ENCODE peak calls at places on chromosomes 2 and 18, in six cellular contexts. One of them, this sample, is unnamed.

GRCh38 chr2:1969701-1970015 is 225.3 kb upstream of the PXDN start:
- DNase-seq in hepatocyte: no peak
- DNase-seq in endothelial cell of umbilical vein: no peak
- DNase-seq in PC-9: no peak
- DNase-seq in neural progenitor cell: no peak
- DNase-seq in K562: no peak
- DNase-seq in this sample: no peak

GRCh38 chr2:147045113-147045512 is 799.7 kb upstream of the ACVR2A start:
- DNase-seq in K562: peak; percentile 8
- DNase-seq in PC-9: no peak
- DNase-seq in hepatocyte: peak; percentile 63
- DNase-seq in endothelial cell of umbilical vein: peak; percentile 47
- DNase-seq in neural progenitor cell: peak; percentile 81
- DNase-seq in this sample: peak; percentile 69

GRCh38 chr2:122157158-122157557 is 401.7 kb downstream of the TSN start:
- DNase-seq in hepatocyte: no peak
- DNase-seq in neural progenitor cell: no peak
- DNase-seq in endothelial cell of umbilical vein: no peak
- DNase-seq in K562: no peak
- DNase-seq in PC-9: no peak
- DNase-seq in this sample: no peak

GRCh38 chr2:152098798-152099654 is at the start of gene CACNB4:
- DNase-seq in PC-9: no peak
- DNase-seq in neural progenitor cell: peak; percentile 66
- DNase-seq in K562: peak; percentile 18
- DNase-seq in endothelial cell of umbilical vein: peak; percentile 16
- DNase-seq in hepatocyte: peak; percentile 39
- DNase-seq in this sample: no peak

GRCh38 chr18:72612894-72613537 is 68.9 kb upstream of the CBLN2 start:
- DNase-seq in endothelial cell of umbilical vein: no peak
- DNase-seq in PC-9: no peak
- DNase-seq in neural progenitor cell: no peak
- DNase-seq in K562: no peak
- DNase-seq in hepatocyte: no peak
- DNase-seq in this sample: no peak

GRCh38 chr2:6777626-6778025 is 88.1 kb downstream of the CMPK2 start:
- DNase-seq in neural progenitor cell: no peak
- DNase-seq in endothelial cell of umbilical vein: no peak
- DNase-seq in K562: no peak
- DNase-seq in hepatocyte: no peak
- DNase-seq in PC-9: no peak
- DNase-seq in this sample: no peak

GRCh38 chr2:31387850-31388249 is 26.7 kb downstream of the XDH start:
- DNase-seq in K562: no peak
- DNase-seq in PC-9: no peak
- DNase-seq in hepatocyte: no peak
- DNase-seq in endothelial cell of umbilical vein: no peak
- DNase-seq in neural progenitor cell: peak; percentile 17
- DNase-seq in this sample: no peak

GRCh38 chr2:162890690-162891311 is 52.2 kb upstream of the KCNH7 start:
- DNase-seq in PC-9: peak; percentile 37
- DNase-seq in endothelial cell of umbilical vein: peak; percentile 65
- DNase-seq in hepatocyte: peak; percentile 65
- DNase-seq in K562: peak; percentile 42
- DNase-seq in neural progenitor cell: peak; percentile 73
- DNase-seq in this sample: peak; percentile 57

GRCh38 chr2:49210191-49210590 is 55.9 kb upstream of the FSHR start:
- DNase-seq in K562: no peak
- DNase-seq in neural progenitor cell: peak; percentile 43
- DNase-seq in PC-9: no peak
- DNase-seq in endothelial cell of umbilical vein: no peak
- DNase-seq in hepatocyte: peak; percentile 17
- DNase-seq in this sample: no peak

GRCh38 chr2:128640166-128640846 is 321.6 kb upstream of the HS6ST1 start:
- DNase-seq in PC-9: no peak
- DNase-seq in neural progenitor cell: no peak
- DNase-seq in K562: no peak
- DNase-seq in endothelial cell of umbilical vein: no peak
- DNase-seq in hepatocyte: no peak
- DNase-seq in this sample: no peak

GRCh38 chr2:46645681-46646162 is 166.4 kb downstream of the TMEM247 start:
- DNase-seq in K562: no peak
- DNase-seq in endothelial cell of umbilical vein: no peak
- DNase-seq in PC-9: peak; percentile 68
- DNase-seq in neural progenitor cell: no peak
- DNase-seq in hepatocyte: peak; percentile 65
- DNase-seq in this sample: peak; percentile 89

GRCh38 chr2:179910735-179911113 is 49.3 kb upstream of the ZNF385B start:
- DNase-seq in endothelial cell of umbilical vein: no peak
- DNase-seq in neural progenitor cell: no peak
- DNase-seq in PC-9: no peak
- DNase-seq in hepatocyte: no peak
- DNase-seq in K562: no peak
- DNase-seq in this sample: no peak

GRCh38 chr2:120820263-120820884 is 84.7 kb downstream of the GLI2 start:
- DNase-seq in K562: no peak
- DNase-seq in neural progenitor cell: peak; percentile 73
- DNase-seq in hepatocyte: peak; percentile 77
- DNase-seq in endothelial cell of umbilical vein: no peak
- DNase-seq in PC-9: no peak
- DNase-seq in this sample: no peak

GRCh38 chr2:236165491-236166156 is 2.6 kb downstream of the GBX2 start:
- DNase-seq in neural progenitor cell: no peak
- DNase-seq in endothelial cell of umbilical vein: no peak
- DNase-seq in K562: no peak
- DNase-seq in PC-9: no peak
- DNase-seq in hepatocyte: no peak
- DNase-seq in this sample: no peak

GRCh38 chr2:222651721-222652420 is 4.0 kb downstream of the FARSB start:
- DNase-seq in endothelial cell of umbilical vein: no peak
- DNase-seq in hepatocyte: no peak
- DNase-seq in K562: no peak
- DNase-seq in PC-9: no peak
- DNase-seq in neural progenitor cell: no peak
- DNase-seq in this sample: no peak

GRCh38 chr2:132252191-132252893 is 90.6 kb upstream of the ANKRD30BL start:
- DNase-seq in hepatocyte: no peak
- DNase-seq in K562: no peak
- DNase-seq in endothelial cell of umbilical vein: no peak
- DNase-seq in neural progenitor cell: no peak
- DNase-seq in PC-9: no peak
- DNase-seq in this sample: no peak

GRCh38 chr2:71888741-71889445 is 258.8 kb downstream of the CYP26B1 start:
- DNase-seq in neural progenitor cell: no peak
- DNase-seq in endothelial cell of umbilical vein: no peak
- DNase-seq in PC-9: no peak
- DNase-seq in hepatocyte: no peak
- DNase-seq in K562: no peak
- DNase-seq in this sample: no peak

GRCh38 chr2:66111706-66112105 is 323.2 kb upstream of the MEIS1 start:
- DNase-seq in K562: no peak
- DNase-seq in hepatocyte: no peak
- DNase-seq in neural progenitor cell: no peak
- DNase-seq in endothelial cell of umbilical vein: no peak
- DNase-seq in PC-9: no peak
- DNase-seq in this sample: no peak

GRCh38 chr2:239399404-239399999 is 1.3 kb downstream of the HDAC4 start:
- DNase-seq in hepatocyte: peak; percentile 71
- DNase-seq in PC-9: no peak
- DNase-seq in K562: no peak
- DNase-seq in endothelial cell of umbilical vein: peak; percentile 36
- DNase-seq in neural progenitor cell: peak; percentile 54
- DNase-seq in this sample: peak; percentile 17

GRCh38 chr18:12630136-12630535 is 27.8 kb downstream of the SPIRE1 start:
- DNase-seq in neural progenitor cell: no peak
- DNase-seq in hepatocyte: no peak
- DNase-seq in endothelial cell of umbilical vein: no peak
- DNase-seq in PC-9: no peak
- DNase-seq in K562: no peak
- DNase-seq in this sample: peak; percentile 10

GRCh38 chr18:59150236-59150635 is 10.6 kb downstream of the SEC11C start:
- DNase-seq in neural progenitor cell: no peak
- DNase-seq in PC-9: no peak
- DNase-seq in K562: no peak
- DNase-seq in hepatocyte: no peak
- DNase-seq in endothelial cell of umbilical vein: no peak
- DNase-seq in this sample: no peak

GRCh38 chr18:11081009-11081532 is 68.3 kb downstream of the PIEZO2 start:
- DNase-seq in neural progenitor cell: no peak
- DNase-seq in PC-9: no peak
- DNase-seq in endothelial cell of umbilical vein: no peak
- DNase-seq in hepatocyte: no peak
- DNase-seq in K562: no peak
- DNase-seq in this sample: no peak
- TF ChIP-seq EZH2 in neural progenitor cell: no peak
- TF ChIP-seq EZH2 in PC-9: no peak
- TF ChIP-seq EZH2 in endothelial cell of umbilical vein: no peak
- TF ChIP-seq EZH2 in hepatocyte: no peak
- TF ChIP-seq EZH2 in K562: no peak
- TF ChIP-seq EZH2 in this sample: no peak

DNA sequence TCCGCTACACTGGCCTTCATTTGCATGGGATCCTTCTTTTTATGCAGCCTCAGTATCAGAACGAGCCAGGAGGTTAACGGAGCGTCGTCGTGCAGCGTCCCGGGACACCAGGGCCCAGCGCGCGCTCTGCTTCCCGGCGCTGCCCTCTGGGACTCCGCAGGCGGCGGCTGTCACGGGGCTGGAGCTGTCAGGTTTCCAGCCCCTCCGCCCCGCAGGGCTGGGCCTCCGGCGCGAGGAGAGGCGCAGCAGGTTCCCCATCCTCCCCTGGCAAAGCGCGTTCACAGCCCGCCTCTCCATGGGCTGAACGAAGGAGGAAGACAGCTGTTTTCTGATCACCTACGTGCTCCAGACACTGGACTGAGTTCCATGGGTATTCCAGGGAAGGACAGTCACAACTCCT is 12.5 kb upstream of the PAX8 start:
- DNase-seq in K562: no peak
- DNase-seq in hepatocyte: peak; percentile 51
- DNase-seq in neural progenitor cell: peak; percentile 67
- DNase-seq in endothelial cell of umbilical vein: no peak
- DNase-seq in PC-9: no peak
- DNase-seq in this sample: no peak
- TF ChIP-seq EZH2 in K562: no peak
- TF ChIP-seq EZH2 in hepatocyte: no peak
- TF ChIP-seq EZH2 in neural progenitor cell: no peak
- TF ChIP-seq EZH2 in endothelial cell of umbilical vein: no peak
- TF ChIP-seq EZH2 in PC-9: no peak
- TF ChIP-seq EZH2 in this sample: no peak

GRCh38 chr2:119429225-119430000 is 2.2 kb upstream of the TMEM37 start:
- DNase-seq in PC-9: no peak
- DNase-seq in neural progenitor cell: no peak
- DNase-seq in K562: no peak
- DNase-seq in endothelial cell of umbilical vein: no peak
- DNase-seq in hepatocyte: no peak
- DNase-seq in this sample: no peak
- TF ChIP-seq EZH2 in PC-9: no peak
- TF ChIP-seq EZH2 in neural progenitor cell: no peak
- TF ChIP-seq EZH2 in K562: no peak
- TF ChIP-seq EZH2 in endothelial cell of umbilical vein: no peak
- TF ChIP-seq EZH2 in hepatocyte: no peak
- TF ChIP-seq EZH2 in this sample: no peak

GRCh38 chr18:79798346-79798998 is 734 bp downstream of the KCNG2 start:
- DNase-seq in PC-9: no peak
- DNase-seq in neural progenitor cell: peak; percentile 40
- DNase-seq in K562: no peak
- DNase-seq in endothelial cell of umbilical vein: no peak
- DNase-seq in hepatocyte: no peak
- DNase-seq in this sample: no peak
- TF ChIP-seq EZH2 in PC-9: no peak
- TF ChIP-seq EZH2 in neural progenitor cell: peak; percentile 97
- TF ChIP-seq EZH2 in K562: no peak
- TF ChIP-seq EZH2 in endothelial cell of umbilical vein: peak; percentile 92
- TF ChIP-seq EZH2 in hepatocyte: no peak
- TF ChIP-seq EZH2 in this sample: peak; percentile 18

GRCh38 chr2:73292316-73292905 is 937 bp downstream of the EGR4 start:
- DNase-seq in PC-9: no peak
- DNase-seq in hepatocyte: no peak
- DNase-seq in neural progenitor cell: no peak
- DNase-seq in K562: no peak
- DNase-seq in endothelial cell of umbilical vein: no peak
- DNase-seq in this sample: no peak
- TF ChIP-seq EZH2 in PC-9: no peak
- TF ChIP-seq EZH2 in hepatocyte: no peak
- TF ChIP-seq EZH2 in neural progenitor cell: peak; percentile 68
- TF ChIP-seq EZH2 in K562: no peak
- TF ChIP-seq EZH2 in endothelial cell of umbilical vein: peak; percentile 71
- TF ChIP-seq EZH2 in this sample: peak; percentile 95

DNA sequence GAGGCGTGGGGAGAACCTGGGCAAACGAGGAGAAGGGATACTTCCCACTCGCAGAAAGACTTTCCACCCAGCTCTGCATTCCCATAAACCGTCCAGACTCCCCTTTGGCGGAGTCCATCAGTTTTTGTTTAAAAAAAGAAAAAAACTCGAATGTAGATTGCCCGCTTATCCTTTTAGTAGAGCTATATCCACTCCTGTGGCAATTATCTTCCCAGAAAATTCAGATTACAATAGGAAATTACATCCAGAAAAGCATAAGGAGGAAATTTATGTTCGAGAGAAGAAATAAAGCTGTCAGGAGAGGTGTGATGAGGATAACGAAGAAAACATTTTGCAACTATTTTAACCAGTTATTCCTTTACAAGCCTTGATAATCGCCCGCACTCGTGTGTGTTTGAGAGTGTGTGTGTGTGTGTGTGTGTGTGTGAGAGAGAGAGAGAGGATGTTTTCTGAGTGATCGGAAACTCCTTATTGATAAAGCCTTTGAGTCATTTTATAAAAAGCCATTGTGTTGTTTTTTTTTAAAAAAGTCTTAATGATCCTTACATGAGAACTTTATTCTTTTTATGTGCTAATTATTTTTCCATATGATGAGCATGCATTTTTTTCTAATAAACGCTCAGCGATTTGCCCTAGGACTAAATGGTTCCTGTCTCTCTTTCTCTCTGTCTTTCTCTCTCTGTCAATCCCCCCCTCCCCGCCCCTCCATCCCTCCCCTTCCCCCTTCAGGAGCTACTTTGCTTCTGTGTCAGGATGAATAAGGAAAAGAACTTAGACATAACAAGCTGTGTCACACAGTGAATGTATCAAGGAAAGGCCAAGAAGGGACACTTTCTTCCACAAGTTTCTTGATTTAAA is 1.1 kb upstream of the PPP3R1 start:
- DNase-seq in hepatocyte: peak; percentile 52
- DNase-seq in K562: no peak
- DNase-seq in neural progenitor cell: peak; percentile 51
- DNase-seq in PC-9: no peak
- DNase-seq in endothelial cell of umbilical vein: peak; percentile 61
- DNase-seq in this sample: peak; percentile 42
- TF ChIP-seq EZH2 in hepatocyte: no peak
- TF ChIP-seq EZH2 in K562: no peak
- TF ChIP-seq EZH2 in neural progenitor cell: no peak
- TF ChIP-seq EZH2 in PC-9: no peak
- TF ChIP-seq EZH2 in endothelial cell of umbilical vein: no peak
- TF ChIP-seq EZH2 in this sample: no peak

GRCh38 chr2:219057709-219058540 is 2.8 kb downstream of the IHH start:
- DNase-seq in neural progenitor cell: peak; percentile 92
- DNase-seq in K562: peak; percentile 78
- DNase-seq in hepatocyte: peak; percentile 88
- DNase-seq in PC-9: no peak
- DNase-seq in endothelial cell of umbilical vein: peak; percentile 60
- DNase-seq in this sample: peak; percentile 44
- TF ChIP-seq EZH2 in neural progenitor cell: peak; percentile 99
- TF ChIP-seq EZH2 in K562: peak; percentile 59
- TF ChIP-seq EZH2 in hepatocyte: no peak
- TF ChIP-seq EZH2 in PC-9: no peak
- TF ChIP-seq EZH2 in endothelial cell of umbilical vein: peak; percentile 89
- TF ChIP-seq EZH2 in this sample: no peak

GRCh38 chr2:217037330-217037729 is 177.5 kb upstream of the TNP1 start:
- DNase-seq in K562: no peak
- DNase-seq in endothelial cell of umbilical vein: no peak
- DNase-seq in neural progenitor cell: no peak
- DNase-seq in hepatocyte: no peak
- DNase-seq in PC-9: no peak
- DNase-seq in this sample: no peak
- TF ChIP-seq EZH2 in K562: no peak
- TF ChIP-seq EZH2 in endothelial cell of umbilical vein: no peak
- TF ChIP-seq EZH2 in neural progenitor cell: no peak
- TF ChIP-seq EZH2 in hepatocyte: no peak
- TF ChIP-seq EZH2 in PC-9: no peak
- TF ChIP-seq EZH2 in this sample: no peak